ENCODE peak calls at places on chromosomes 16 and 17, in five cellular contexts. P, D, H, X and Q are unnamed samples.

GRCh38 chr16:72895951-72896350 is 152.0 kb downstream of the ZFHX3 start:
- DNase-seq in X (no peak), P (no peak), H (peak; percentile 68), D (no peak), Q (no peak)

GRCh38 chr17:81018044-81018802 is 16.7 kb upstream of the BAIAP2 start:
- DNase-seq in X (peak; percentile 12), P (no peak), H (no peak), D (no peak), Q (no peak)

GRCh38 chr17:53142890-53143289 is 679.8 kb upstream of the KIF2B start:
- DNase-seq in P (no peak), H (no peak), X (no peak), D (no peak), Q (no peak)

GRCh38 chr17:4715071-4715749 is 4.8 kb downstream of the ARRB2 start:
- DNase-seq in X (no peak), D (peak; percentile 15), H (no peak), P (no peak), Q (no peak)

GRCh38 chr16:51941412-51941811 is 605.5 kb downstream of the TOX3 start:
- DNase-seq in X (no peak), H (no peak), P (no peak), D (no peak), Q (no peak)

GRCh38 chr17:41442772-41443171 is 2.0 kb upstream of the KRT38 start:
- DNase-seq in P (no peak), D (no peak), X (no peak), H (no peak), Q (peak; percentile 56)

GRCh38 chr16:85969159-85969558 is 70.2 kb downstream of the IRF8 start:
- DNase-seq in P (no peak), D (no peak), X (no peak), H (no peak), Q (peak; percentile 46)

GRCh38 chr17:17766351-17767095 is 70.3 kb downstream of the SREBF1 start:
- DNase-seq in D (no peak), H (no peak), X (peak; percentile 71), P (no peak), Q (no peak)

GRCh38 chr16:1441391-1441829 is 2.9 kb downstream of the CCDC154 start:
- DNase-seq in H (no peak), D (no peak), X (no peak), P (no peak), Q (no peak)

GRCh38 chr17:80605326-80606066 is 60.9 kb downstream of the RPTOR start:
- DNase-seq in H (no peak), D (no peak), P (no peak), X (peak; percentile 70), Q (no peak)

GRCh38 chr16:22078656-22079055 is 13.7 kb upstream of the VWA3A start:
- DNase-seq in D (no peak), P (no peak), H (no peak), X (no peak), Q (no peak)

GRCh38 chr17:10360578-10360977 is 12.2 kb downstream of the MYH13 start:
- DNase-seq in P (no peak), D (no peak), H (no peak), X (no peak), Q (no peak)

GRCh38 chr17:41962768-41963434 is 3.7 kb upstream of the CNP start:
- DNase-seq in P (peak; percentile 71), D (peak; percentile 75), H (peak; percentile 80), X (peak; percentile 76), Q (peak; percentile 81)

GRCh38 chr16:24875466-24875865 is 29.7 kb downstream of the SLC5A11 start:
- DNase-seq in P (no peak), X (no peak), H (no peak), D (no peak), Q (no peak)

GRCh38 chr17:28112199-28112995 is 69.9 kb downstream of the NLK start:
- DNase-seq in D (no peak), H (no peak), X (no peak), P (no peak), Q (peak; percentile 13)

GRCh38 chr17:44356241-44356640 is 7.4 kb downstream of the FAM171A2 start:
- DNase-seq in X (no peak), P (no peak), D (no peak), H (no peak), Q (no peak)

GRCh38 chr16:2959206-2959605 is 4.9 kb upstream of the KREMEN2 start:
- DNase-seq in P (no peak), H (no peak), D (no peak), X (no peak), Q (no peak)

GRCh38 chr16:64892843-64893242 is 229.0 kb downstream of the CDH11 start:
- DNase-seq in H (no peak), D (no peak), X (no peak), P (no peak), Q (peak; percentile 54)

GRCh38 chr17:32551186-32551955 is 64.6 kb downstream of the CDK5R1 start:
- DNase-seq in D (no peak), X (no peak), P (no peak), H (no peak), Q (peak; percentile 34)

GRCh38 chr16:56226187-56226586 is 34.9 kb downstream of the GNAO1 start:
- DNase-seq in P (no peak), X (no peak), D (peak; percentile 52), H (no peak), Q (no peak)

GRCh38 chr16:23508589-23509440 is 1.5 kb downstream of the GGA2 start:
- DNase-seq in H (no peak), X (no peak), P (no peak), D (no peak), Q (no peak)

GRCh38 chr16:72481419-72481818 is 309.5 kb upstream of the PMFBP1 start:
- DNase-seq in X (no peak), D (no peak), P (no peak), H (no peak), Q (no peak)

GRCh38 chr17:69506489-69506888 is 92.0 kb downstream of the MAP2K6 start:
- DNase-seq in D (no peak), X (no peak), P (no peak), H (no peak), Q (no peak)

GRCh38 chr17:49646391-49647255 is 31.3 kb downstream of the SPOP start:
- DNase-seq in P (no peak), D (no peak), H (peak; percentile 84), X (no peak), Q (peak; percentile 21)

GRCh38 chr17:35788504-35788998 is 6.9 kb downstream of the MMP28 start:
- DNase-seq in H (peak; percentile 64), X (no peak), P (no peak), D (no peak), Q (peak; percentile 91)

GRCh38 chr17:67449065-67449464 is 72.0 kb downstream of the PITPNC1 start:
- DNase-seq in H (no peak), X (no peak), P (no peak), D (no peak), Q (no peak)

GRCh38 chr17:81031571-81032550 is 3.1 kb upstream of the BAIAP2 start:
- DNase-seq in P (no peak), D (no peak), X (no peak), H (no peak), Q (no peak)

GRCh38 chr16:4339909-4340308 is 11.2 kb downstream of the PAM16 start:
- DNase-seq in D (peak; percentile 67), H (no peak), P (no peak), X (no peak), Q (no peak)

GRCh38 chr17:40554646-40555295 is 10.5 kb downstream of the CCR7 start:
- DNase-seq in D (peak; percentile 22), H (peak; percentile 62), P (peak; percentile 8), X (no peak), Q (no peak)

GRCh38 chr17:8632087-8632486 is 1.6 kb upstream of the MYH10 start:
- DNase-seq in X (peak; percentile 11), P (no peak), H (no peak), D (no peak), Q (no peak)

GRCh38 chr17:72120878-72121163 is at the start of gene SOX9:
- DNase-seq in H (peak; percentile 90), P (peak; percentile 76), X (peak; percentile 76), D (peak; percentile 84), Q (peak; percentile 99)